ENCODE peak calls at places on chromosomes 3 and 15, in eight cellular contexts. G is stimulated activated CD4-positive, alpha-beta T cell treated with anti-CD3 and anti-CD28 coated beads, Interleukin-2, amount 100 ng/mL, for 48 hours; W is AG20443; B is astrocyte; I is PC-9; F is cardiac muscle cell; M is NCI-H524; A is tibial nerve. E is an unnamed sample.

GRCh38 chr3:69443554-69443953 is 57.7 kb upstream of the FRMD4B start:
- DNase-seq in G (no peak), W (no peak), B (no peak), I (no peak), F (no peak), M (no peak), A (no peak), E (no peak)

GRCh38 chr3:24680214-24680967 is 185.7 kb upstream of the THRB start:
- DNase-seq in G (peak; percentile 58), W (peak; percentile 34), B (no peak), I (peak; percentile 12), F (peak; percentile 84), M (peak; percentile 18), A (peak; percentile 45), E (no peak)

GRCh38 chr3:141241248-141242034 is 9.8 kb downstream of the PXYLP1 start:
- DNase-seq in G (no peak), W (peak; percentile 51), B (peak; percentile 30), I (no peak), F (no peak), M (no peak), A (no peak), E (no peak)

GRCh38 chr15:69489101-69489571 is 36.5 kb downstream of the RPLP1 start:
- DNase-seq in G (no peak), W (peak; percentile 69), B (peak; percentile 67), I (no peak), F (no peak), M (no peak), A (no peak), E (no peak)

GRCh38 chr3:15420871-15421270 is 6.5 kb downstream of the METTL6 start:
- DNase-seq in G (no peak), W (no peak), B (peak; percentile 62), I (no peak), F (no peak), M (no peak), A (no peak), E (no peak)

GRCh38 chr3:190321789-190322603 is at the start of gene CLDN1:
- DNase-seq in G (peak; percentile 83), W (peak; percentile 94), B (peak; percentile 44), I (peak; percentile 90), F (peak; percentile 94), M (peak; percentile 75), A (peak; percentile 71), E (peak; percentile 25)

GRCh38 chr3:43028678-43029490 is 49.8 kb downstream of the GASK1A start:
- DNase-seq in G (no peak), W (no peak), B (no peak), I (peak; percentile 24), F (no peak), M (no peak), A (no peak), E (no peak)

GRCh38 chr15:25347707-25348106 is 91.1 kb downstream of the UBE3A start:
- DNase-seq in G (no peak), W (no peak), B (no peak), I (no peak), F (no peak), M (no peak), A (no peak), E (no peak)

GRCh38 chr15:90660195-90660995 is 56.8 kb upstream of the BLM start:
- DNase-seq in G (peak; percentile 62), W (peak; percentile 95), B (peak; percentile 84), I (peak; percentile 69), F (no peak), M (no peak), A (peak; percentile 74), E (peak; percentile 77)

GRCh38 chr15:65164139-65164538 is 21.0 kb downstream of the CLPX start:
- DNase-seq in G (no peak), W (no peak), B (no peak), I (no peak), F (no peak), M (no peak), A (no peak), E (no peak)

GRCh38 chr3:53768478-53769459 is 77.5 kb downstream of the CHDH start:
- DNase-seq in G (no peak), W (no peak), B (no peak), I (no peak), F (peak; percentile 10), M (no peak), A (no peak), E (no peak)

GRCh38 chr3:87076951-87077350 is 86.0 kb upstream of the VGLL3 start:
- DNase-seq in G (no peak), W (peak; percentile 14), B (peak; percentile 80), I (no peak), F (no peak), M (no peak), A (no peak), E (no peak)

GRCh38 chr3:158217992-158218391 is 108.1 kb downstream of the RSRC1 start:
- DNase-seq in G (no peak), W (no peak), B (no peak), I (no peak), F (no peak), M (peak; percentile 94), A (no peak), E (no peak)

GRCh38 chr15:44595656-44596510 is 58.9 kb downstream of the EIF3J start:
- DNase-seq in G (no peak), W (no peak), B (no peak), I (no peak), F (no peak), M (no peak), A (no peak), E (no peak)

GRCh38 chr3:180306691-180307090 is 270.0 kb upstream of the PEX5L start:
- DNase-seq in G (no peak), W (peak; percentile 9), B (peak; percentile 34), I (peak; percentile 71), F (no peak), M (no peak), A (no peak), E (no peak)

GRCh38 chr3:173584834-173585831 is 187.6 kb downstream of the NLGN1 start:
- DNase-seq in G (no peak), W (peak; percentile 77), B (peak; percentile 71), I (peak; percentile 17), F (peak; percentile 72), M (peak; percentile 68), A (peak; percentile 16), E (no peak)

GRCh38 chr3:158160958-158161357 is 51.1 kb downstream of the RSRC1 start:
- DNase-seq in G (no peak), W (peak; percentile 73), B (peak; percentile 70), I (no peak), F (no peak), M (no peak), A (no peak), E (peak; percentile 16)